ENCODE peak calls at places on chromosomes 7 and 10, in four cellular contexts. U, X, M and O are unnamed samples.

GRCh38 chr10:95793401-95794045 is 37.6 kb downstream of the ENTPD1 start:
- DNase-seq in U (no peak), X (no peak), M (no peak), O (no peak)

GRCh38 chr7:148503900-148504487 is 86.6 kb upstream of the C7orf33 start:
- DNase-seq in U (peak; percentile 3), X (peak; percentile 12), M (peak; percentile 16), O (peak; percentile 24)

GRCh38 chr7:5388905-5389433 is 34.7 kb downstream of the TNRC18 start:
- DNase-seq in U (no peak), X (no peak), M (no peak), O (no peak)

GRCh38 chr7:15854841-15855576 is 168.5 kb upstream of the MEOX2 start:
- DNase-seq in U (no peak), X (no peak), M (no peak), O (no peak)

GRCh38 chr10:91643700-91644099 is 10.8 kb upstream of the PPP1R3C start:
- DNase-seq in U (no peak), X (no peak), M (no peak), O (no peak)

GRCh38 chr7:38704041-38704547 is 72.9 kb upstream of the AMPH start:
- DNase-seq in U (no peak), X (no peak), M (no peak), O (no peak)

GRCh38 chr10:71812016-71812912 is 38.8 kb downstream of the PSAP start:
- DNase-seq in U (no peak), X (peak; percentile 26), M (peak; percentile 82), O (no peak)

GRCh38 chr7:155342313-155342712 is 44.6 kb downstream of the INSIG1 start:
- DNase-seq in U (no peak), X (no peak), M (no peak), O (no peak)

GRCh38 chr10:59006511-59007306 is 169.7 kb upstream of the PHYHIPL start:
- DNase-seq in U (no peak), X (peak; percentile 59), M (peak; percentile 63), O (peak; percentile 63)

GRCh38 chr7:128030999-128031681 is at the start of gene LRRC4:
- DNase-seq in U (no peak), X (peak; percentile 42), M (no peak), O (no peak)

GRCh38 chr10:47057471-47057870 is 146.2 kb downstream of the PTPN20 start:
- DNase-seq in U (no peak), X (no peak), M (no peak), O (no peak)

GRCh38 chr10:132691711-132692153 is 94.2 kb downstream of the NKX6-2 start:
- DNase-seq in U (no peak), X (no peak), M (no peak), O (no peak)

GRCh38 chr7:18693401-18693800 is 197.9 kb downstream of the HDAC9 start:
- DNase-seq in U (peak; percentile 77), X (peak; percentile 87), M (no peak), O (peak; percentile 69)
- TF ChIP-seq CTCF in U (peak; percentile 71), X (peak; percentile 78), M (no peak), O (peak; percentile 84)

GRCh38 chr7:130195396-130195795 is 9.8 kb downstream of the TMEM209 start:
- DNase-seq in U (no peak), X (no peak), M (no peak), O (no peak)

GRCh38 chr7:130196476-130196875 is 8.7 kb downstream of the TMEM209 start:
- DNase-seq in U (no peak), X (no peak), M (no peak), O (no peak)

GRCh38 chr7:130201796-130202195 is 3.4 kb downstream of the TMEM209 start:
- DNase-seq in U (no peak), X (no peak), M (no peak), O (no peak)

GRCh38 chr7:130191791-130192190 is 13.4 kb downstream of the TMEM209 start:
- DNase-seq in U (no peak), X (no peak), M (no peak), O (no peak)

GRCh38 chr7:130197094-130197493 is 8.1 kb downstream of the TMEM209 start:
- DNase-seq in U (no peak), X (no peak), M (no peak), O (no peak)
- H3K4me3 ChIP-seq in U (no peak overlapping the region), X (no peak overlapping the region), M (no peak overlapping the region), O (no peak overlapping the region)

GRCh38 chr10:34731885-34732701 is 83.0 kb downstream of the PARD3 start:
- DNase-seq in U (no peak), X (peak; percentile 34), M (no peak), O (peak; percentile 51)

GRCh38 chr10:34730726-34731125 is 84.4 kb downstream of the PARD3 start:
- DNase-seq in U (no peak), X (no peak), M (no peak), O (no peak)

GRCh38 chr10:34731213-34731612 is 83.9 kb downstream of the PARD3 start:
- DNase-seq in U (no peak), X (no peak), M (no peak), O (no peak)

GRCh38 chr10:34734918-34735317 is 80.2 kb downstream of the PARD3 start:
- DNase-seq in U (no peak), X (no peak), M (no peak), O (no peak)

DNA sequence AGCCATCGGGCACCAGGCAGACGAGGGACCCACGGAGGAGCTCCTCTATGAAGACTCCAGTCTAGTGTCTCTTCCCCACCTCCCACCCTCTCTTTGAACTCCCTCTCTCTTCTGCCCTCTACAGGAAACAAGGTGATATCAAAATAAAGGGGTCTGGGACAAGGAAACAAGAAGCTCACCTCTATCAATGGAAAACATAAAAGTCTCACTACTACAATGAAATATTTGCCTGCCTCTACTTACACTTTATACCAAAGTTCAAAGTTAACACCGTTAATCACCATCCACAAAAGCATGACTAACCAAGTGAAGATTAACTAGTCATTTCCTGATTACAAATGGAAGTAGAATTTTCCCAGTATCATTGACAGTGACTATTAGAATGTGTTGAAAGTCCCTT is 82.2 kb downstream of the PARD3 start:
- DNase-seq in U (no peak), X (peak; percentile 41), M (peak; percentile 44), O (no peak)
- TF ChIP-seq CTCF in U (no peak), X (no peak), M (peak; percentile 50), O (no peak)

GRCh38 chr7:32631021-32631420 is 135.7 kb downstream of the AVL9 start:
- DNase-seq in U (no peak), X (no peak), M (no peak), O (no peak)
- H3K4me3 ChIP-seq in U (no peak overlapping the region), X (no peak overlapping the region), M (no peak overlapping the region), O (no peak overlapping the region)

GRCh38 chr7:123285076-123285700 is 85.4 kb upstream of the SLC13A1 start:
- DNase-seq in U (no peak), X (no peak), M (no peak), O (no peak)
- TF ChIP-seq CTCF in U (no peak), X (no peak), M (no peak), O (no peak)

GRCh38 chr7:156998988-156999610 is 11.4 kb downstream of the MNX1 start:
- DNase-seq in U (no peak), X (no peak), M (no peak), O (no peak)
- H3K4me3 ChIP-seq in U (no peak overlapping the region), X (no peak overlapping the region), M (peak overlapping the region; percentile 77), O (peak overlapping the region; percentile 9)

GRCh38 chr7:116548506-116548905 is 23.7 kb downstream of the CAV1 start:
- DNase-seq in U (no peak), X (no peak), M (no peak), O (no peak)

GRCh38 chr7:116546916-116547315 is 22.1 kb downstream of the CAV1 start:
- DNase-seq in U (no peak), X (peak; percentile 50), M (no peak), O (no peak)

GRCh38 chr7:116551692-116552091 is 26.9 kb downstream of the CAV1 start:
- DNase-seq in U (no peak), X (no peak), M (no peak), O (no peak)

GRCh38 chr7:116547347-116547746 is 22.5 kb downstream of the CAV1 start:
- DNase-seq in U (no peak), X (peak; percentile 93), M (no peak), O (no peak)

DNA sequence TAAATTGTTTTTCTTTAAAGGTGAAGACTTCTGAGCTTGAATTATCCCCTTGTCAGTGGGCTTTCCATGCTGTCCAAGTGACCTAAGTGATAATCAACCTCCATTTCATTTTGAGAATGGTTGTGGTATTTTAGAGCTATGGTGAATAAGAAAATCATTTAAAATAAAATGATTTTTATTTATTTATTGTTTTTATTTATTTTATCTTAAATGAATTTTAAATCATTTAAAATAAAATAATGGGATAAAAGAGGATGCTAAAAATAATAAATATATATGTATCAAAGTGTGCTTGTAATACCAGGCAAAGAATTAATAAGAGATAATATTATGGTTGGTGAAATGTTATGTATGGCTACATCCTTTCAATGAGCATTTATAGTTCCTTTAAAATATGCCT is 24.5 kb downstream of the CAV1 start:
- DNase-seq in U (no peak), X (no peak), M (no peak), O (no peak)
- TF ChIP-seq CTCF in U (no peak), X (no peak), M (no peak), O (no peak)

DNA sequence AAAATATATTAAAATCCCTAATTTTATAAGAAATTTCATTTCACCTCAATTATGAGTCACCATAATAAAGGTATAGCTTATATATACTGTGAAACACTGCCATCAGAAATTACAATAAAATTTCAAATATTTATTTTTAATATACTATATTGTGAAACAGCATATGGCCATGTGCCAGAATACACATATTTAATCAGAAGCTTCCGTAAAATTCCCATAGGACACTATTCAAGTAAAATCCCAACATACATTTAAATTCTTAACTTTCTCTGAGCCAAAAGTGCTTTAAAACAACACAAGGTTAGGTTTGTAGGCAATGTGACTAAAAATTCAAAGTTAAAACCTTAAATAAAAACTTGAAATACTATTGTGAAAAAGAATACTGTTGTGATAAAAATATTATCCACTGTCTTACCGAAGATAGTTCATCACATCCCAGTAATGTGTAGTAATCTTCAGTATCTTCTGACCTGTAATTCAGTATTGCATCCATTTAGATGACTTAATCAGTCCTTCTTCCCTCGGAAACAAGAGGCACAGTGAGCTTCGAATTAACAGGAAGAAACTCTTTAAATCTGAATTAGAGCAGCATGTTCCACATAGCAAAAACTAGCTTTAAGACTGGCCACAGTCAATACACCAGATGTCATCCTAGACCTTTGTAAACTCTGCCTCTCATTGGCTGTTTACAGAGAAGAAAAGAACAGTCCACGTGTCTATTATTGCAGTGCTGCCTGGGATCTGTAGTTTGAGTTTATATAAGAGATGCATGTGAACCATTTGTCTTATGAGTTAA is at the start of gene DNAJC12:
- DNase-seq in U (no peak), X (no peak), M (peak; percentile 56), O (no peak)
- H3K4me3 ChIP-seq in U (peak within 1 kb of the TSS; percentile 4), X (no peak within 1 kb of the TSS), M (peak within 1 kb of the TSS; percentile 55), O (peak within 1 kb of the TSS; percentile 16)